ENCODE peak calls at places on chromosomes 2 and 18, in six cellular contexts. F, J, N, H, V and G are unnamed samples.

GRCh38 chr18:75638597-75639467 is 211.3 kb upstream of the SMIM21 start:
- DNase-seq in F (peak), J (peak), N (no peak), H (no peak), V (peak), G (no peak)

GRCh38 chr2:173654896-173655265 is 300.2 kb downstream of the CDCA7 start:
- DNase-seq in F (no peak), J (no peak), N (no peak), H (no peak), V (no peak), G (no peak)

GRCh38 chr18:68428026-68428425 is 286.9 kb downstream of the TMX3 start:
- DNase-seq in F (peak), J (peak), N (peak), H (no peak), V (no peak), G (no peak)

GRCh38 chr2:151087377-151087776 is 174.3 kb downstream of the RBM43 start:
- DNase-seq in F (no peak), J (no peak), N (no peak), H (no peak), V (no peak), G (no peak)

GRCh38 chr2:88090446-88091283 is 23.0 kb downstream of the SMYD1 start:
- DNase-seq in F (no peak), J (no peak), N (no peak), H (no peak), V (no peak), G (no peak)

GRCh38 chr2:25330273-25330672 is 11.5 kb downstream of the DNMT3A start:
- DNase-seq in F (no peak), J (no peak), N (no peak), H (no peak), V (no peak), G (no peak)

GRCh38 chr2:30559544-30559943 is 112.5 kb downstream of the LCLAT1 start:
- DNase-seq in F (no peak), J (no peak), N (no peak), H (no peak), V (no peak), G (no peak)

GRCh38 chr2:84894758-84895520 is 10.5 kb upstream of the TMSB10 start:
- DNase-seq in F (peak), J (peak), N (no peak), H (no peak), V (no peak), G (no peak)

GRCh38 chr2:149489452-149489851 is 98.1 kb downstream of the MMADHC start:
- DNase-seq in F (no peak), J (no peak), N (no peak), H (no peak), V (no peak), G (no peak)

GRCh38 chr18:22279741-22280452 is 110.5 kb downstream of the GATA6 start:
- DNase-seq in F (peak), J (peak), N (no peak), H (no peak), V (no peak), G (no peak)

GRCh38 chr2:134714228-134714627 is 4.6 kb downstream of the TMEM163 start:
- DNase-seq in F (no peak), J (no peak), N (no peak), H (no peak), V (no peak), G (no peak)

GRCh38 chr2:195363496-195363895 is 293.5 kb upstream of the SLC39A10 start:
- DNase-seq in F (no peak), J (peak), N (no peak), H (no peak), V (no peak), G (no peak)

GRCh38 chr2:109032229-109032800 is 43.3 kb upstream of the EDAR start:
- DNase-seq in F (no peak), J (no peak), N (no peak), H (no peak), V (no peak), G (no peak)

GRCh38 chr2:79013629-79014028 is 11.9 kb upstream of the REG3G start:
- DNase-seq in F (no peak), J (no peak), N (no peak), H (no peak), V (no peak), G (no peak)
- TF ChIP-seq CTCF in F (no peak), J (no peak), N (no peak), H (no peak), V (no peak), G (no peak)

GRCh38 chr18:38648184-38648583 is 1082.6 kb upstream of the CELF4 start:
- DNase-seq in F (no peak), J (no peak), N (no peak), H (no peak), V (no peak), G (no peak)

GRCh38 chr18:38654966-38655365 is 1089.4 kb upstream of the CELF4 start:
- DNase-seq in F (peak), J (no peak), N (no peak), H (no peak), V (no peak), G (no peak)

GRCh38 chr18:38651736-38652135 is 1086.1 kb upstream of the CELF4 start:
- DNase-seq in F (no peak), J (no peak), N (no peak), H (no peak), V (no peak), G (no peak)
- H3K4me3 ChIP-seq in F (no peak), J (no peak), N (no peak), H (no peak), V (no peak), G (no peak)

DNA sequence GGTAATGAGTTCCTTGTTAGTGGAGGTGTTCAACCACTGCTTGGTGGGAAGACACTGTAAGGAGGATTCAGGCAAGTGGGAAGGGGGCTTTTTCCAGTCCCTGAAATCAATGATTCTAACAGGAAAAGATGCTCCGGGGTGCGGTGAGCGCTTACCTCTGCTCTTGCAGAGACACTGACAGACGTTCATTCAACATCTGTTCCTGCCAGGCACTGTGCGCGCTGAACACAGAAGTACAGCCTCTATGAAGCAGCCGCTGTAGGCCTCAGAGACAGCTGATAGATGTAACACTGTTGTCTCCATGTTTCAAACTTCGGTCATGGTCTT is 738 bp upstream of the CLIP4 start:
- DNase-seq in F (peak), J (no peak), N (no peak), H (no peak), V (no peak), G (no peak)
- TF ChIP-seq CTCF in F (no peak), J (no peak), N (no peak), H (no peak), V (no peak), G (no peak)

GRCh38 chr2:164515030-164515429 is 106.3 kb downstream of the GRB14 start:
- DNase-seq in F (no peak), J (no peak), N (no peak), H (no peak), V (no peak), G (no peak)
- H3K4me3 ChIP-seq in F (no peak), J (no peak), N (no peak), H (no peak), V (no peak), G (no peak)

GRCh38 chr2:237092920-237093781 is 7.5 kb downstream of the COPS8 start:
- DNase-seq in F (peak), J (peak), N (no peak), H (peak), V (peak), G (no peak)
- TF ChIP-seq CTCF in F (peak), J (peak), N (peak), H (peak), V (peak), G (no peak)

GRCh38 chr18:59144483-59144882 is 4.8 kb downstream of the SEC11C start:
- DNase-seq in F (no peak), J (no peak), N (no peak), H (no peak), V (no peak), G (no peak)

GRCh38 chr18:59143441-59143840 is 3.8 kb downstream of the SEC11C start:
- DNase-seq in F (no peak), J (peak), N (no peak), H (no peak), V (no peak), G (no peak)

GRCh38 chr18:59141294-59142068 is 1.8 kb downstream of the SEC11C start:
- DNase-seq in F (no peak), J (no peak), N (no peak), H (no peak), V (no peak), G (no peak)

GRCh38 chr18:59140287-59140885 is 702 bp downstream of the SEC11C start:
- DNase-seq in F (peak), J (peak), N (no peak), H (no peak), V (peak), G (no peak)

GRCh38 chr18:59142274-59142673 is 2.6 kb downstream of the SEC11C start:
- DNase-seq in F (no peak), J (no peak), N (no peak), H (no peak), V (no peak), G (peak)
- H3K4me3 ChIP-seq in F (no peak), J (no peak), N (no peak), H (no peak), V (no peak), G (peak)

GRCh38 chr2:83742117-83742782 is 716.8 kb downstream of the SUCLG1 start:
- DNase-seq in F (peak), J (no peak), N (no peak), H (no peak), V (peak), G (no peak)

GRCh38 chr2:83744830-83745229 is 714.2 kb downstream of the SUCLG1 start:
- DNase-seq in F (no peak), J (no peak), N (no peak), H (no peak), V (no peak), G (no peak)

DNA sequence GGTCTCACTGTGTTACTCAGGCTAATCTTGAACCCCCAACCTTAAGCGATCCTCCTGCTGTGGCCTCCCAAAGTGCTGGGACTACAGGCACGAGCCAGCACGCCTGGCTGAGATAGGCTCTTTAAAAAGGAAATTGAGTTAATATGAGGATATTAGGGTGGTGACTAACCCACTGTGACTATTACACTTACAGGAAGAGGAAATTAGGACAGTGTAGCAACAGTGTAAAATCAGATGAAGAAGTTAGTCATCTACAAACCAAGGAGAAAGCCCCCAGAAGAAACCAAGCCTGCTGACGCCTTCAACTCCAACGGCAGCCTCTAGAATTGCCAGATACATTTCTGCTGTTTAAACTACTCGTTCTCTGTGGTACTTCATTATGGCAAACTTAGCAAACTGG is 711.9 kb downstream of the SUCLG1 start:
- DNase-seq in F (no peak), J (no peak), N (no peak), H (no peak), V (no peak), G (no peak)
- TF ChIP-seq CTCF in F (no peak), J (no peak), N (no peak), H (no peak), V (no peak), G (no peak)

GRCh38 chr2:190106783-190107182 is 44.3 kb upstream of the MSTN start:
- DNase-seq in F (no peak), J (no peak), N (no peak), H (no peak), V (no peak), G (no peak)

GRCh38 chr2:190110699-190111098 is 48.2 kb upstream of the MSTN start:
- DNase-seq in F (no peak), J (no peak), N (no peak), H (no peak), V (no peak), G (no peak)

GRCh38 chr2:190110131-190110530 is 47.6 kb upstream of the MSTN start:
- DNase-seq in F (peak), J (peak), N (no peak), H (no peak), V (no peak), G (no peak)

GRCh38 chr2:190107409-190107808 is 44.9 kb upstream of the MSTN start:
- DNase-seq in F (no peak), J (no peak), N (no peak), H (no peak), V (no peak), G (no peak)

GRCh38 chr2:190105554-190105953 is 43.0 kb upstream of the MSTN start:
- DNase-seq in F (no peak), J (no peak), N (no peak), H (no peak), V (no peak), G (no peak)
- H3K4me3 ChIP-seq in F (no peak), J (no peak), N (no peak), H (no peak), V (no peak), G (no peak)